ENCODE peak calls at places on chromosomes 11 and 22, in six cellular contexts. One of them, this sample, is unnamed.

GRCh38 chr11:3046641-3047040 is 10.6 kb downstream of the CARS1 start:
- DNase-seq in activated B cell treated with CpG ODN at 0.5 μM for 24 hours: no peak
- DNase-seq in cardiac fibroblast: no peak
- DNase-seq in GM12865: no peak
- DNase-seq in choroid plexus epithelial cell: no peak
- DNase-seq in esophagus squamous epithelium: no peak
- DNase-seq in this sample: no peak

GRCh38 chr22:37210041-37210803 is 2.1 kb downstream of the SSTR3 start:
- DNase-seq in cardiac fibroblast: no peak
- DNase-seq in GM12865: no peak
- DNase-seq in activated B cell treated with CpG ODN at 0.5 μM for 24 hours: peak
- DNase-seq in choroid plexus epithelial cell: no peak
- DNase-seq in esophagus squamous epithelium: no peak
- DNase-seq in this sample: peak

GRCh38 chr11:25159341-25159740 is 662.5 kb downstream of the LUZP2 start:
- DNase-seq in choroid plexus epithelial cell: peak
- DNase-seq in activated B cell treated with CpG ODN at 0.5 μM for 24 hours: no peak
- DNase-seq in GM12865: no peak
- DNase-seq in esophagus squamous epithelium: no peak
- DNase-seq in cardiac fibroblast: peak
- DNase-seq in this sample: no peak

GRCh38 chr22:25627271-25627848 is 62.9 kb downstream of the GRK3 start:
- DNase-seq in esophagus squamous epithelium: no peak
- DNase-seq in GM12865: no peak
- DNase-seq in activated B cell treated with CpG ODN at 0.5 μM for 24 hours: no peak
- DNase-seq in cardiac fibroblast: no peak
- DNase-seq in choroid plexus epithelial cell: no peak
- DNase-seq in this sample: no peak

GRCh38 chr22:40031766-40032470 is 37.2 kb downstream of the FAM83F start:
- DNase-seq in activated B cell treated with CpG ODN at 0.5 μM for 24 hours: no peak
- DNase-seq in choroid plexus epithelial cell: no peak
- DNase-seq in cardiac fibroblast: peak
- DNase-seq in GM12865: no peak
- DNase-seq in esophagus squamous epithelium: no peak
- DNase-seq in this sample: no peak

GRCh38 chr22:37060801-37061610 is 9.5 kb downstream of the KCTD17 start:
- DNase-seq in esophagus squamous epithelium: no peak
- DNase-seq in GM12865: peak
- DNase-seq in cardiac fibroblast: no peak
- DNase-seq in activated B cell treated with CpG ODN at 0.5 μM for 24 hours: no peak
- DNase-seq in choroid plexus epithelial cell: no peak
- DNase-seq in this sample: peak

GRCh38 chr11:83310718-83311117 is 24.6 kb upstream of the CCDC90B start:
- DNase-seq in GM12865: no peak
- DNase-seq in choroid plexus epithelial cell: no peak
- DNase-seq in esophagus squamous epithelium: no peak
- DNase-seq in activated B cell treated with CpG ODN at 0.5 μM for 24 hours: no peak
- DNase-seq in cardiac fibroblast: no peak
- DNase-seq in this sample: no peak

GRCh38 chr11:120122921-120123683 is 14.8 kb downstream of the TRIM29 start:
- DNase-seq in cardiac fibroblast: no peak
- DNase-seq in activated B cell treated with CpG ODN at 0.5 μM for 24 hours: no peak
- DNase-seq in choroid plexus epithelial cell: no peak
- DNase-seq in esophagus squamous epithelium: no peak
- DNase-seq in GM12865: no peak
- DNase-seq in this sample: no peak

GRCh38 chr11:3156661-3157311 is 8.3 kb downstream of the OSBPL5 start:
- DNase-seq in GM12865: no peak
- DNase-seq in choroid plexus epithelial cell: no peak
- DNase-seq in activated B cell treated with CpG ODN at 0.5 μM for 24 hours: no peak
- DNase-seq in cardiac fibroblast: no peak
- DNase-seq in esophagus squamous epithelium: no peak
- DNase-seq in this sample: no peak

GRCh38 chr11:45905095-45905494 is 2.0 kb downstream of the FREY1 start:
- DNase-seq in esophagus squamous epithelium: no peak
- DNase-seq in GM12865: no peak
- DNase-seq in activated B cell treated with CpG ODN at 0.5 μM for 24 hours: no peak
- DNase-seq in choroid plexus epithelial cell: no peak
- DNase-seq in cardiac fibroblast: no peak
- DNase-seq in this sample: no peak

GRCh38 chr11:121231576-121232278 is 60.8 kb upstream of the SC5D start:
- DNase-seq in esophagus squamous epithelium: no peak
- DNase-seq in activated B cell treated with CpG ODN at 0.5 μM for 24 hours: no peak
- DNase-seq in cardiac fibroblast: no peak
- DNase-seq in GM12865: no peak
- DNase-seq in choroid plexus epithelial cell: no peak
- DNase-seq in this sample: no peak

GRCh38 chr11:75678620-75679259 is 9.9 kb upstream of the MAP6 start:
- DNase-seq in GM12865: no peak
- DNase-seq in cardiac fibroblast: no peak
- DNase-seq in choroid plexus epithelial cell: no peak
- DNase-seq in activated B cell treated with CpG ODN at 0.5 μM for 24 hours: no peak
- DNase-seq in esophagus squamous epithelium: no peak
- DNase-seq in this sample: no peak

GRCh38 chr11:118618991-118619375 is 11.6 kb downstream of the PHLDB1 start:
- DNase-seq in GM12865: no peak
- DNase-seq in esophagus squamous epithelium: no peak
- DNase-seq in choroid plexus epithelial cell: peak
- DNase-seq in cardiac fibroblast: peak
- DNase-seq in activated B cell treated with CpG ODN at 0.5 μM for 24 hours: no peak
- DNase-seq in this sample: no peak

GRCh38 chr11:126059238-126059761 is 3.4 kb downstream of the CDON start:
- DNase-seq in cardiac fibroblast: peak
- DNase-seq in choroid plexus epithelial cell: no peak
- DNase-seq in esophagus squamous epithelium: no peak
- DNase-seq in activated B cell treated with CpG ODN at 0.5 μM for 24 hours: no peak
- DNase-seq in GM12865: no peak
- DNase-seq in this sample: no peak

GRCh38 chr11:71481101-71481960 is 28.3 kb downstream of the NADSYN1 start:
- DNase-seq in cardiac fibroblast: no peak
- DNase-seq in activated B cell treated with CpG ODN at 0.5 μM for 24 hours: no peak
- DNase-seq in choroid plexus epithelial cell: no peak
- DNase-seq in GM12865: no peak
- DNase-seq in esophagus squamous epithelium: no peak
- DNase-seq in this sample: no peak

GRCh38 chr11:47797633-47798032 is 30.5 kb upstream of the FNBP4 start:
- DNase-seq in choroid plexus epithelial cell: peak
- DNase-seq in GM12865: no peak
- DNase-seq in activated B cell treated with CpG ODN at 0.5 μM for 24 hours: no peak
- DNase-seq in esophagus squamous epithelium: no peak
- DNase-seq in cardiac fibroblast: peak
- DNase-seq in this sample: peak

GRCh38 chr11:121318848-121319834 is 26.6 kb downstream of the SC5D start:
- DNase-seq in GM12865: peak
- DNase-seq in esophagus squamous epithelium: no peak
- DNase-seq in cardiac fibroblast: peak
- DNase-seq in activated B cell treated with CpG ODN at 0.5 μM for 24 hours: no peak
- DNase-seq in choroid plexus epithelial cell: peak
- DNase-seq in this sample: peak

GRCh38 chr11:3623126-3623525 is 18.7 kb downstream of the ART5 start:
- DNase-seq in GM12865: no peak
- DNase-seq in choroid plexus epithelial cell: no peak
- DNase-seq in activated B cell treated with CpG ODN at 0.5 μM for 24 hours: no peak
- DNase-seq in cardiac fibroblast: no peak
- DNase-seq in esophagus squamous epithelium: no peak
- DNase-seq in this sample: no peak

GRCh38 chr11:132874638-132875037 is 657.7 kb downstream of the OPCML start:
- DNase-seq in GM12865: no peak
- DNase-seq in esophagus squamous epithelium: no peak
- DNase-seq in activated B cell treated with CpG ODN at 0.5 μM for 24 hours: no peak
- DNase-seq in cardiac fibroblast: no peak
- DNase-seq in choroid plexus epithelial cell: peak
- DNase-seq in this sample: no peak

GRCh38 chr11:61151545-61152252 is 9.5 kb downstream of the VPS37C start:
- DNase-seq in choroid plexus epithelial cell: no peak
- DNase-seq in esophagus squamous epithelium: no peak
- DNase-seq in cardiac fibroblast: no peak
- DNase-seq in GM12865: no peak
- DNase-seq in activated B cell treated with CpG ODN at 0.5 μM for 24 hours: no peak
- DNase-seq in this sample: no peak

GRCh38 chr11:121328213-121328966 is 35.8 kb downstream of the SC5D start:
- DNase-seq in esophagus squamous epithelium: no peak
- DNase-seq in cardiac fibroblast: no peak
- DNase-seq in GM12865: peak
- DNase-seq in activated B cell treated with CpG ODN at 0.5 μM for 24 hours: no peak
- DNase-seq in choroid plexus epithelial cell: no peak
- DNase-seq in this sample: peak

GRCh38 chr11:61083601-61084147 is 18.6 kb upstream of the CD5 start:
- DNase-seq in choroid plexus epithelial cell: no peak
- DNase-seq in cardiac fibroblast: no peak
- DNase-seq in activated B cell treated with CpG ODN at 0.5 μM for 24 hours: no peak
- DNase-seq in esophagus squamous epithelium: no peak
- DNase-seq in GM12865: no peak
- DNase-seq in this sample: peak

GRCh38 chr22:31122532-31123291 is at the start of gene INPP5J:
- DNase-seq in activated B cell treated with CpG ODN at 0.5 μM for 24 hours: no peak
- DNase-seq in choroid plexus epithelial cell: peak
- DNase-seq in GM12865: no peak
- DNase-seq in cardiac fibroblast: peak
- DNase-seq in esophagus squamous epithelium: no peak
- DNase-seq in this sample: no peak

GRCh38 chr22:42296381-42296853 is 26.0 kb upstream of the TCF20 start:
- DNase-seq in activated B cell treated with CpG ODN at 0.5 μM for 24 hours: no peak
- DNase-seq in GM12865: no peak
- DNase-seq in cardiac fibroblast: no peak
- DNase-seq in esophagus squamous epithelium: no peak
- DNase-seq in choroid plexus epithelial cell: no peak
- DNase-seq in this sample: peak

GRCh38 chr11:70633610-70634009 is 235.3 kb downstream of the CTTN start:
- DNase-seq in activated B cell treated with CpG ODN at 0.5 μM for 24 hours: no peak
- DNase-seq in esophagus squamous epithelium: no peak
- DNase-seq in choroid plexus epithelial cell: no peak
- DNase-seq in cardiac fibroblast: no peak
- DNase-seq in GM12865: no peak
- DNase-seq in this sample: no peak

GRCh38 chr11:29271616-29272015 is 745.2 kb downstream of the KCNA4 start:
- DNase-seq in activated B cell treated with CpG ODN at 0.5 μM for 24 hours: no peak
- DNase-seq in cardiac fibroblast: no peak
- DNase-seq in esophagus squamous epithelium: no peak
- DNase-seq in choroid plexus epithelial cell: no peak
- DNase-seq in GM12865: no peak
- DNase-seq in this sample: no peak

GRCh38 chr11:39459606-39460005 is 1999.8 kb downstream of the LRRC4C start:
- DNase-seq in cardiac fibroblast: no peak
- DNase-seq in GM12865: no peak
- DNase-seq in esophagus squamous epithelium: no peak
- DNase-seq in choroid plexus epithelial cell: no peak
- DNase-seq in activated B cell treated with CpG ODN at 0.5 μM for 24 hours: no peak
- DNase-seq in this sample: no peak

GRCh38 chr11:131504199-131504949 is 134.0 kb downstream of the NTM start:
- DNase-seq in cardiac fibroblast: peak
- DNase-seq in esophagus squamous epithelium: no peak
- DNase-seq in activated B cell treated with CpG ODN at 0.5 μM for 24 hours: no peak
- DNase-seq in GM12865: no peak
- DNase-seq in choroid plexus epithelial cell: no peak
- DNase-seq in this sample: no peak

GRCh38 chr11:70675697-70676374 is 277.5 kb downstream of the CTTN start:
- DNase-seq in choroid plexus epithelial cell: no peak
- DNase-seq in GM12865: no peak
- DNase-seq in cardiac fibroblast: no peak
- DNase-seq in activated B cell treated with CpG ODN at 0.5 μM for 24 hours: no peak
- DNase-seq in esophagus squamous epithelium: no peak
- DNase-seq in this sample: no peak

GRCh38 chr11:20342347-20343279 is 20.9 kb upstream of the HTATIP2 start:
- DNase-seq in activated B cell treated with CpG ODN at 0.5 μM for 24 hours: no peak
- DNase-seq in esophagus squamous epithelium: no peak
- DNase-seq in cardiac fibroblast: no peak
- DNase-seq in GM12865: no peak
- DNase-seq in choroid plexus epithelial cell: no peak
- DNase-seq in this sample: peak

GRCh38 chr11:42631223-42631843 is 680.5 kb upstream of the API5 start:
- DNase-seq in activated B cell treated with CpG ODN at 0.5 μM for 24 hours: no peak
- DNase-seq in GM12865: no peak
- DNase-seq in cardiac fibroblast: peak
- DNase-seq in choroid plexus epithelial cell: peak
- DNase-seq in esophagus squamous epithelium: no peak
- DNase-seq in this sample: no peak

GRCh38 chr22:29695129-29695926 is 24.5 kb upstream of the CABP7 start:
- DNase-seq in esophagus squamous epithelium: no peak
- DNase-seq in activated B cell treated with CpG ODN at 0.5 μM for 24 hours: no peak
- DNase-seq in choroid plexus epithelial cell: no peak
- DNase-seq in GM12865: no peak
- DNase-seq in cardiac fibroblast: no peak
- DNase-seq in this sample: no peak

GRCh38 chr11:92837595-92837994 is 131.9 kb upstream of the MTNR1B start:
- DNase-seq in activated B cell treated with CpG ODN at 0.5 μM for 24 hours: no peak
- DNase-seq in esophagus squamous epithelium: no peak
- DNase-seq in GM12865: no peak
- DNase-seq in cardiac fibroblast: no peak
- DNase-seq in choroid plexus epithelial cell: no peak
- DNase-seq in this sample: no peak

DNA sequence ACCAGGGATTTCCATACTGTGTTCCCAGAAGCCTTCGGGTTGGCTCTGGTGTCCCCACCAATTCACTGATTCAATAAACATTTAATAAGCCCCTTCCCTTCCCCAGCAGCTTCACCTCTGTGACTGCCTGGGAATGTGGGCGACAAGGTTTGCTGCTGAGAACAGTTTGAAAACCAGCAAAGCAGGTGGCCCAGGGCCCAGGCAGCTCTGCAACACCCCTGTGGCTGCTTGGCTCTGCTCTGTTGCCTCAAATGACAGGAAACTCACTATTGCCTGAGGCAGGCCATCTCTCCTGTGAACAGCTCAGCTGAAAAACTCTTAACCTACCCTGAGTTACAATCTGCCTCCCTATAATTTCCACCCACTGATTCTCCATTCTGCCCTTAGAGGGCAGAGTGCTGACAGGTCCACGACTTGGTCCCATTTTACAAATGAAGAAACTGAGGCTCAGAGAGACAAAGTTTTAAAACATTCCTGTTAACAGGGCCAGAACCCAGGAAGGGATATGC is 10.5 kb downstream of the ADORA2A start:
- DNase-seq in activated B cell treated with CpG ODN at 0.5 μM for 24 hours: no peak
- DNase-seq in choroid plexus epithelial cell: no peak
- DNase-seq in GM12865: peak
- DNase-seq in esophagus squamous epithelium: no peak
- DNase-seq in cardiac fibroblast: no peak
- DNase-seq in this sample: peak
- TF ChIP-seq CTCF in activated B cell treated with CpG ODN at 0.5 μM for 24 hours: no peak
- TF ChIP-seq CTCF in choroid plexus epithelial cell: peak
- TF ChIP-seq CTCF in GM12865: peak
- TF ChIP-seq CTCF in esophagus squamous epithelium: peak
- TF ChIP-seq CTCF in cardiac fibroblast: peak
- TF ChIP-seq CTCF in this sample: no peak

GRCh38 chr11:134557571-134558257 is 145.7 kb upstream of the B3GAT1 start:
- DNase-seq in esophagus squamous epithelium: no peak
- DNase-seq in cardiac fibroblast: no peak
- DNase-seq in GM12865: no peak
- DNase-seq in choroid plexus epithelial cell: no peak
- DNase-seq in activated B cell treated with CpG ODN at 0.5 μM for 24 hours: no peak
- DNase-seq in this sample: no peak
- TF ChIP-seq CTCF in esophagus squamous epithelium: no peak
- TF ChIP-seq CTCF in cardiac fibroblast: no peak
- TF ChIP-seq CTCF in GM12865: no peak
- TF ChIP-seq CTCF in choroid plexus epithelial cell: no peak
- TF ChIP-seq CTCF in activated B cell treated with CpG ODN at 0.5 μM for 24 hours: no peak
- TF ChIP-seq CTCF in this sample: no peak

GRCh38 chr11:67288452-67289225 is 464 bp upstream of the ANKRD13D start:
- DNase-seq in activated B cell treated with CpG ODN at 0.5 μM for 24 hours: peak
- DNase-seq in cardiac fibroblast: peak
- DNase-seq in GM12865: peak
- DNase-seq in esophagus squamous epithelium: peak
- DNase-seq in choroid plexus epithelial cell: peak
- DNase-seq in this sample: peak
- TF ChIP-seq CTCF in activated B cell treated with CpG ODN at 0.5 μM for 24 hours: no peak
- TF ChIP-seq CTCF in cardiac fibroblast: no peak
- TF ChIP-seq CTCF in GM12865: peak
- TF ChIP-seq CTCF in esophagus squamous epithelium: peak
- TF ChIP-seq CTCF in choroid plexus epithelial cell: no peak
- TF ChIP-seq CTCF in this sample: peak

GRCh38 chr22:32520612-32521011 is 46.0 kb downstream of the FBXO7 start:
- DNase-seq in activated B cell treated with CpG ODN at 0.5 μM for 24 hours: no peak
- DNase-seq in choroid plexus epithelial cell: no peak
- DNase-seq in GM12865: no peak
- DNase-seq in esophagus squamous epithelium: no peak
- DNase-seq in cardiac fibroblast: no peak
- DNase-seq in this sample: no peak
- TF ChIP-seq CTCF in activated B cell treated with CpG ODN at 0.5 μM for 24 hours: no peak
- TF ChIP-seq CTCF in choroid plexus epithelial cell: no peak
- TF ChIP-seq CTCF in GM12865: no peak
- TF ChIP-seq CTCF in esophagus squamous epithelium: no peak
- TF ChIP-seq CTCF in cardiac fibroblast: no peak
- TF ChIP-seq CTCF in this sample: no peak